ENCODE peak calls at places on chromosomes 13 and 19, in four cellular contexts. E is left ventricle myocardium inferior, G is tibial nerve, I is heart right ventricle. A is an unnamed sample.

GRCh38 chr13:109785892-109786450 is 412 bp downstream of the IRS2 start:
- DNase-seq in E (no peak), G (no peak), I (no peak), A (no peak)

GRCh38 chr13:56424246-56424645 is 716.5 kb upstream of the PRR20A start:
- DNase-seq in E (no peak), G (no peak), I (no peak), A (no peak)

GRCh38 chr13:46831588-46832194 is 34.7 kb upstream of the ESD start:
- DNase-seq in E (no peak), G (peak; percentile 69), I (peak; percentile 24), A (no peak)

GRCh38 chr13:34391071-34391470 is 551.0 kb upstream of the NBEA start:
- DNase-seq in E (no peak), G (no peak), I (no peak), A (no peak)

GRCh38 chr19:38674388-38675133 is 27.1 kb downstream of the ACTN4 start:
- DNase-seq in E (no peak), G (no peak), I (peak; percentile 57), A (no peak)

GRCh38 chr19:7397687-7398086 is 49.0 kb downstream of the ARHGEF18 start:
- DNase-seq in E (no peak), G (no peak), I (no peak), A (no peak)

GRCh38 chr19:32104465-32105235 is 240.8 kb upstream of the ZNF507 start:
- DNase-seq in E (no peak), G (no peak), I (no peak), A (peak; percentile 26)

GRCh38 chr19:24000656-24001055 is 86.0 kb downstream of the ZNF726 start:
- DNase-seq in E (no peak), G (no peak), I (no peak), A (no peak)

GRCh38 chr19:50890422-50891252 is 17.4 kb downstream of the KLK2 start:
- DNase-seq in E (no peak), G (no peak), I (no peak), A (no peak)

GRCh38 chr19:18362934-18363542 is 22.6 kb downstream of the PGPEP1 start:
- DNase-seq in E (no peak), G (no peak), I (no peak), A (no peak)

DNA sequence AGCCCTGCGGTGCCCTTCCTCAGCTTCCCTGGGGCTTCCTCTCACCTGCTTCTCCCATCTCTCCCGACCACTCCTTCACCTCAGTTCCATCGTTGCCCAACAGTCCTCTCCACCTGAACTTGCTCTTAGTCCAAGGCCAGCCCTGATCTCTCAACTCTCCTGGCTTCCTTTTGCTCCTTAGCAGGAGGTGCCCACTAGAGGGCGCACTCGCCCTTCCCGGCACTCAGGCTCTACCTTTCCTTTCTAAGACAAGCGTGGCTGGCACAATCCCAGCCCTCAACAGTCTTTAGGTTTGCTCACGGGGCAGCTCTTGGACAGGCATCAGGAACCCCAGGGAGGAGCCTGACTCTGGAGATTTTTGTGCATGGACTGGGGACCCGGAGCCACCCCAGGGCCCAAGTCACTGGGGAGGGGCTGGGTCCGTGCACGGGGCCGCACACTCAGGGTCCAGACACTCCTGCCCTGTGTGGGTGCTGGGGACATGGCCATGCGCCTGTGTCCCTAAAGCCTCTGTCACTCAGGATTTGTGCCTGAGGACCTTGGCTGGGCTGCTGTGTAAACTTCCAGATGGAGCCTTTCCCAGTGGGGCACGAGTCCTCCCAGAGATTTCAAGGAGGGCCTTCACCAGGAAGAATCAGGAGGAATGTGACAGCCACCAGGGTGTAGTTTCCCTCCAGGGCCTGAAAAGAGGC is 12.1 kb upstream of the CEACAM8 start:
- DNase-seq in E (peak; percentile 23), G (no peak), I (no peak), A (peak; percentile 94)
- TF ChIP-seq CTCF in E (peak; percentile 58), G (no peak), I (peak; percentile 6), A (peak; percentile 92)

DNA sequence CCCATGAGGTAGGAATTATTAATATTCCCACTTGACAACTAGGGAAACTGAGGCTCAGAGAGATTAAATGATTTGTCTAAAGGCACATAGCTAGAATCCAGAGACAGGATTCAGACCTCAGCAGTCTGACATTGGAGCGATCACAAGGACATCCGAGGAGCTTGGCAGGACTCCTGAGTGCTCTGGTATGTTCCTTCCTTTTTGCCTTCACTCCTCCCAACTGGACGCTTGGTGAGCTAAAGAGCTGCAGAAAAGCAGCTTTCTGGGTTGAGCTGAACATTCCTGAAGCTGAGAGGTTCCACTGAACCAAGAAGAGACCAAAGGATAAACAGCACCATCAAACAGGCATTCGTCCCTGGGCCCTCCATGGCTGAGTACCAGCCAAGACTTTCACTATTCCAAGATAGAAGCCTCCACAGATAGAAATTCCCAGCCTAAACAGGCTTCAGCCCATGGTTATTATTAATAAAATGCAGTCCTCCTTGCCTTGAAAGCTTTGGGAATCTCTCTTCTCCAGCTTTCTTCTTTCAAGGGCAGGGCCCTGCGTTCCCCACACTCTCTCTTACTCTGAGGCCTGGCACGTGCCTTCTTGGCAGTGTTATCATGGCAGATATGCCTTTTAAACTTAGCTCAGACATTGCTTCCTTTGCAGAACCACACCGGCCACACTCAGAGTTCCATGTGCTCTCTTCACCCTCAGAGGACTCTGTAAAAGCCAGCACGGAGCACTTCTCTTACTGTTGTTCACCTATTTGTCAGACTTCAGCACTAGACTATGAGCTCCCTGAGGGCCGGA is 97.1 kb downstream of the CYSLTR2 start:
- DNase-seq in E (peak; percentile 48), G (peak; percentile 42), I (peak; percentile 63), A (peak; percentile 14)
- H3K27ac ChIP-seq in E (peak overlapping the region; percentile 87), G (peak overlapping the region; percentile 24), I (peak overlapping the region; percentile 79), A (no peak overlapping the region)

DNA sequence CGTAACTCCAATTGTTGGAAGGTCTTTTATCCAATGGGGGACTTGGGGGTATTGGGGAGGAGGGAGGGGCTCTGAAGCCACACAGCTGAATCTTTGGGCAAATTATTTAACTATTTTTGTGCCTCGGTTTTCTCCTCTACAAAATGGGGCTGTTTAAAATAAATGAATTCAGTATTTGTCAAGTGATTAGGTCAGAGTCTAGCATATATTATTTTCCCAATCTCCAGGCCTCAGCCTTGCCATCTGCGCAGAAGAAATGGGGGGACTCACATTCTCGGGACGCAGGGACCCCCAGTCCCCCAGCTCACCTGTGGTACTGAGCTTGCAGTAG is 1.5 kb downstream of the TLE5 start:
- DNase-seq in E (no peak), G (no peak), I (no peak), A (no peak)
- H3K4me3 ChIP-seq in E (peak overlapping the region; percentile 79), G (peak overlapping the region; percentile 92), I (peak overlapping the region; percentile 80), A (peak overlapping the region; percentile 31)

DNA sequence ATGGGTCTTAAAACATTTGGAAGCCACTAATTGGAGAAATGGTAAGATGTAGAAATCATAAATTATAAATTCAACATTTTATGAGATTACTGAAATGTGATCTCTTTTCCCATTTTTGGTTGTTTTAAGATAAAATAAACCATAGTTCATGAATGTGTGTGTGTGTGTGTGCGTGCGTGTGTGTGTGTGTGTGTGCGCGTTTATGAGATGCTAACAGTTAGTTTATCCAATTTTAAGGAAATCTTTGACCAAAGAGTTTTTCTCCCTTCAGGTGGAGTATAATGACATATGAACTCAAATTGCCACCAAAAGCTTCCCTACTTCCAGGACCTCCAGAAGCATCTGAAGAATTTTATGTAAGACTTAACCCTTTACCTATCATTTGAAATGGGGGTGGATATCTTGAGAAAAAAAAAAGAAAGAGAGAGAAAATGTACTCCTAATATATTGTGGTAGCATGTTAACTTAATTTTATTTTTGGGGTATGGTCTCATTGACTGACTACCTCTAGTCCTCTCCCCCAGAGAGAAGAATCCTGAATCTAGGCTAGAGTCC is 98.1 kb upstream of the AKAP11 start:
- DNase-seq in E (no peak), G (no peak), I (no peak), A (no peak)
- TF ChIP-seq CTCF in E (no peak), G (no peak), I (no peak), A (no peak)

GRCh38 chr13:40292108-40292507 is 374.3 kb downstream of the FOXO1 start:
- DNase-seq in E (peak; percentile 36), G (no peak), I (peak; percentile 58), A (no peak)

GRCh38 chr13:40287428-40287827 is 379.0 kb downstream of the FOXO1 start:
- DNase-seq in E (no peak), G (no peak), I (no peak), A (no peak)

GRCh38 chr13:40290758-40291157 is 375.7 kb downstream of the FOXO1 start:
- DNase-seq in E (no peak), G (no peak), I (no peak), A (no peak)

GRCh38 chr13:40285634-40286033 is 380.8 kb downstream of the FOXO1 start:
- DNase-seq in E (no peak), G (no peak), I (no peak), A (no peak)

GRCh38 chr13:40288259-40288658 is 378.2 kb downstream of the FOXO1 start:
- DNase-seq in E (no peak), G (no peak), I (no peak), A (no peak)
- H3K27ac ChIP-seq in E (peak overlapping the region; percentile 36), G (no peak overlapping the region), I (peak overlapping the region; percentile 19), A (no peak overlapping the region)

GRCh38 chr13:79190932-79191331 is 215.1 kb downstream of the RBM26 start:
- DNase-seq in E (no peak), G (no peak), I (no peak), A (no peak)
- H3K4me3 ChIP-seq in E (no peak overlapping the region), G (no peak overlapping the region), I (no peak overlapping the region), A (no peak overlapping the region)

GRCh38 chr13:98071316-98071715 is 71.6 kb upstream of the FARP1 start:
- DNase-seq in E (no peak), G (no peak), I (no peak), A (no peak)

GRCh38 chr13:98068511-98068910 is 74.4 kb upstream of the FARP1 start:
- DNase-seq in E (no peak), G (no peak), I (no peak), A (no peak)

GRCh38 chr13:98066636-98067035 is 76.3 kb upstream of the FARP1 start:
- DNase-seq in E (no peak), G (no peak), I (no peak), A (no peak)

GRCh38 chr13:98060282-98060681 is 82.6 kb upstream of the FARP1 start:
- DNase-seq in E (no peak), G (no peak), I (no peak), A (no peak)

GRCh38 chr13:98065468-98065867 is 77.4 kb upstream of the FARP1 start:
- DNase-seq in E (no peak), G (no peak), I (no peak), A (no peak)
- TF ChIP-seq CTCF in E (no peak), G (no peak), I (no peak), A (no peak)

DNA sequence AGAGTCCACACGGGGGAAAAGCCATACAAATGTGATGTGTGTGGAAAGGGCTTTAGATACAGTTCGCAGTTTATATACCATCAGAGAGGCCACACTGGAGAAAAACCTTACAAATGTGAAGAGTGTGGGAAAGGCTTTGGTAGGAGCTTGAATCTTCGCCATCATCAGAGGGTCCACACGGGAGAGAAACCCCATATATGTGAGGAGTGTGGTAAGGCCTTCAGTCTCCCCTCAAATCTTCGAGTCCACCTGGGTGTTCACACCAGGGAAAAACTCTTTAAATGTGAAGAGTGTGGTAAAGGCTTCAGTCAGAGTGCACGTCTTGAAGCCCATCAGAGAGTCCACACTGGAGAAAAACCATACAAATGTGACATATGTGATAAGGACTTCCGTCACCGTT is 23.3 kb upstream of the ZNF233 start:
- DNase-seq in E (no peak), G (no peak), I (no peak), A (no peak)
- H3K27ac ChIP-seq in E (no peak overlapping the region), G (no peak overlapping the region), I (no peak overlapping the region), A (no peak overlapping the region)

GRCh38 chr13:62512194-62513141 is 1096.8 kb upstream of the PCDH20 start:
- DNase-seq in E (no peak), G (no peak), I (no peak), A (peak; percentile 62)
- H3K4me3 ChIP-seq in E (no peak overlapping the region), G (no peak overlapping the region), I (no peak overlapping the region), A (no peak overlapping the region)